ENCODE peak calls at places on chromosomes 12 and 14, in ten cellular contexts. U is right lobe of liver, P is adrenal gland, A is stomach, D is HCT116, W is prostate gland, R is sigmoid colon, B is body of pancreas, H is IMR-90, F is heart left ventricle. O is an unnamed sample.

GRCh38 chr14:69687963-69688649 is 76.7 kb downstream of the SUSD6 start:
- DNase-seq in H (no peak), A (no peak), F (no peak), W (no peak), U (no peak), B (no peak), D (no peak), R (no peak), P (no peak), O (no peak)

GRCh38 chr14:65357091-65357490 is 55.4 kb upstream of the FUT8 start:
- DNase-seq in F (no peak), U (no peak), W (no peak), A (no peak), B (no peak), P (no peak), H (no peak), D (no peak), R (no peak), O (no peak)

GRCh38 chr14:102620413-102620812 is 28.0 kb downstream of the RCOR1 start:
- DNase-seq in W (no peak), D (no peak), F (no peak), H (peak; percentile 44), P (no peak), B (no peak), A (no peak), U (no peak), R (no peak), O (no peak)

GRCh38 chr14:105491366-105492006 is 440 bp downstream of the TEDC1 start:
- DNase-seq in U (peak; percentile 85), D (peak; percentile 68), A (peak; percentile 76), F (peak; percentile 89), P (peak; percentile 59), W (no peak), H (peak; percentile 20), B (peak; percentile 57), R (peak; percentile 83), O (peak; percentile 85)

GRCh38 chr12:93569656-93570551 is 2.6 kb upstream of the SOCS2 start:
- DNase-seq in B (peak; percentile 83), A (peak; percentile 85), F (peak; percentile 90), H (peak; percentile 84), W (peak; percentile 83), D (peak; percentile 72), U (peak; percentile 89), P (peak; percentile 91), R (peak; percentile 95), O (peak; percentile 79)

GRCh38 chr14:50943261-50943942 is 881 bp downstream of the PYGL start:
- DNase-seq in B (peak; percentile 29), R (peak; percentile 90), H (peak; percentile 28), W (peak; percentile 11), A (peak; percentile 32), F (peak; percentile 68), U (peak; percentile 86), P (peak; percentile 55), D (peak; percentile 31), O (peak; percentile 71)

GRCh38 chr12:23921099-23921846 is 28.2 kb downstream of the SOX5 start:
- DNase-seq in H (peak; percentile 5), U (no peak), F (no peak), R (no peak), A (no peak), W (no peak), P (no peak), D (no peak), B (no peak), O (no peak)

GRCh38 chr12:57233357-57234232 is 4.1 kb downstream of the SHMT2 start:
- DNase-seq in A (no peak), D (no peak), R (no peak), F (peak; percentile 51), P (no peak), U (no peak), B (no peak), H (peak; percentile 85), W (no peak), O (peak; percentile 34)

GRCh38 chr14:102590667-102591099 is 1.8 kb upstream of the RCOR1 start:
- DNase-seq in H (peak; percentile 23), R (no peak), U (peak; percentile 63), D (peak; percentile 54), W (no peak), P (peak; percentile 42), F (no peak), B (peak; percentile 52), A (peak; percentile 45), O (peak; percentile 66)

GRCh38 chr14:65203574-65203973 is 101.3 kb upstream of the MAX start:
- DNase-seq in D (no peak), W (no peak), H (no peak), A (no peak), R (no peak), B (no peak), P (no peak), F (no peak), U (no peak), O (no peak)

GRCh38 chr12:94563261-94563660 is 87.1 kb downstream of the TMCC3 start:
- DNase-seq in F (no peak), U (no peak), B (no peak), H (no peak), D (no peak), W (no peak), R (no peak), A (no peak), P (no peak), O (no peak)

GRCh38 chr12:78457951-78458350 is 406.6 kb upstream of the SYT1 start:
- DNase-seq in A (no peak), H (peak; percentile 72), P (no peak), B (no peak), U (no peak), F (no peak), W (no peak), R (no peak), D (no peak), O (no peak)

GRCh38 chr12:16562413-16562812 is 43.5 kb downstream of the LMO3 start:
- DNase-seq in H (no peak), F (no peak), A (no peak), D (no peak), U (no peak), B (no peak), R (no peak), W (no peak), P (no peak), O (no peak)

GRCh38 chr12:87425942-87426554 is 603.2 kb downstream of the C12orf50 start:
- DNase-seq in P (no peak), A (no peak), B (no peak), U (no peak), F (no peak), H (peak; percentile 17), W (no peak), R (no peak), D (peak; percentile 36), O (no peak)

GRCh38 chr12:87428701-87429277 is 600.4 kb downstream of the C12orf50 start:
- DNase-seq in F (no peak), W (no peak), P (peak; percentile 62), R (no peak), U (no peak), A (no peak), D (no peak), B (no peak), H (peak; percentile 68), O (no peak)

GRCh38 chr12:87430444-87430843 is 598.8 kb downstream of the C12orf50 start:
- DNase-seq in U (no peak), R (no peak), B (no peak), W (no peak), D (no peak), H (no peak), P (peak; percentile 21), A (no peak), F (no peak), O (no peak)

DNA sequence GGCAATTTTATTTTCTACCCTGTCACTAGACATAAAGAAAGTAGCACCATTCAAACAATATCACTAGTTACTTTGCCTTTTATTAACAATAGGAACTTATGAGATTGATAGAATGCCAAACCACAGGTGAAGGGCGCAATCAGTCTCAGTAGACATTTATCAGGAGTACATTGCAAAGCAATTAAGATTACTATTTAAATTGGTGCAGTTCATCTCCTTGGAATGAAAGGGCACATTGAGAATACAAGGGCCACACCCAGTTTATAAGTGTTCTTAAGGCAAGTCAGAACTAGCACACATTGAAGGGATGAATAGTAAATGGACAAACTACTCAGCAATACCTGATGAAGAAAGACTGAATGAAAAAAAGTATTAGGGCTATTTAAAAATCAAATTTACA is 601.4 kb downstream of the C12orf50 start:
- DNase-seq in W (no peak), U (no peak), A (no peak), F (no peak), P (no peak), R (no peak), D (no peak), H (no peak), B (no peak), O (no peak)
- H3K9me3 ChIP-seq in W (no peaks in the 10 kb centered on the region), U (no peaks in the 10 kb centered on the region), A (peaks cover 13% of the 10 kb centered on the region), F (no peaks in the 10 kb centered on the region), P (no peaks in the 10 kb centered on the region), R (peaks cover 4% of the 10 kb centered on the region), D (peaks cover 7% of the 10 kb centered on the region), H (peaks cover 3% of the 10 kb centered on the region), B (no peaks in the 10 kb centered on the region), O (no peaks in the 10 kb centered on the region)

DNA sequence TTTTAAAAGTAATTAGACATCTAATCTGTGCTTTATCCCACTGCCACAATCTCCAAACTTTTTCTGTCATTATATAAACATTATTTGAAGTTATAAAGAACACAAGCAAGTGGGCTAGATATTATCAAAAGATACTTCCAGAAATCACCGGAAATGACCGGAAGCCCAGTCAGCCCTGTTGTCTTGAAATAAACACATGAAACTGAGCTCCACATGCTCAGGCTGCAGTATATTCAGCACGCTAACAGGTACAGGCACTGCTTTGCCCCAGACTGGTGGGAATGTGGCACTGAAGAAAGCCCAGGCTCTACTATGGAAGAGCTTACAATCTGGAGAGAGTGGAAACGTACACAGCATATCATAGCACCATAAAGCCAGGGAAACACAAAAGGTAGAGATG is 158.9 kb upstream of the PLEKHG7 start:
- DNase-seq in D (no peak), B (peak; percentile 37), R (no peak), W (no peak), P (no peak), A (no peak), H (peak; percentile 19), U (no peak), F (no peak), O (no peak)
- TF ChIP-seq POLR2A in D (no peak), B (no peak), R (no peak), W (no peak), P (no peak), A (no peak), H (no peak), U (no peak), F (no peak), O (no peak)

DNA sequence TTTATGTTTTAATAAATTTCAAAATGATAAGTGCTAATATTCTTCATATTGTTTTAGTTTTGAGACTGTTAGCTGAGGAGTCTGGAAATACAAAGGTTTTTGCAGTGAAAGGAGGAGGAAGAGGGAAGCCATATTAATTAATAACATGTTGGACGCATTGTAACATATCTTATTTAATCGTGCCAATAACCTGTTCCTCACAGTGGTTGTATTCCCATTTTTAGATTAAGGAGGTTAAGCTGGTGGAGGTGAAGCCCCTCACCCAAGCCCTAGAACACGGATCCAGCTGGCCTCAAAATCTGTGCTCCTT is 92.4 kb downstream of the EML1 start:
- DNase-seq in B (no peak), U (no peak), A (no peak), F (no peak), R (no peak), H (no peak), D (no peak), W (no peak), P (no peak), O (no peak)
- TF ChIP-seq CTCF in B (no peak), U (no peak), A (no peak), F (no peak), R (no peak), H (no peak), D (no peak), W (peak; percentile 9), P (no peak), O (no peak)

GRCh38 chr12:38149395-38150073 is 167.0 kb upstream of the ALG10B start:
- DNase-seq in R (no peak), U (no peak), D (peak; percentile 46), A (no peak), F (no peak), W (no peak), P (no peak), H (no peak), B (no peak), O (peak; percentile 10)
- H3K9me3 ChIP-seq in R (peaks cover 3% of the 10 kb centered on the region), U (no peaks in the 10 kb centered on the region), D (no peaks in the 10 kb centered on the region), A (peaks cover 30% of the 10 kb centered on the region), F (no peaks in the 10 kb centered on the region), W (no peaks in the 10 kb centered on the region), P (no peaks in the 10 kb centered on the region), H (peaks cover 38% of the 10 kb centered on the region), B (no peaks in the 10 kb centered on the region), O (no peaks in the 10 kb centered on the region)

O was measured in ovary.